ENCODE peak calls at places on chromosomes 11 and 22, in nine cellular contexts. I is HFFc6; B is C1 segment of cervical spinal cord; T is NCI-H460; H is OCI-LY7; C is GF-D8; U is EL; D is stimulated activated naive CD8-positive, alpha-beta T cell treated with anti-CD3 and anti-CD28 coated beads, Interleukin-15, Interleukin-2, amounts not matched to agents 100 U/mL and 50 U/mL, for 24 hours; M is ovary. N is an unnamed sample.

GRCh38 chr11:130533113-130533803 is 84.8 kb downstream of the ADAMTS15 start:
- DNase-seq in I (no peak), B (no peak), T (no peak), H (no peak), C (no peak), U (no peak), D (no peak), M (no peak), N (no peak)

GRCh38 chr11:124669193-124669592 is 4.3 kb downstream of the SIAE start:
- DNase-seq in I (peak), B (no peak), T (peak), H (peak), C (peak), U (peak), D (peak), M (peak), N (no peak)

GRCh38 chr22:38030311-38031133 is 26.7 kb upstream of the PICK1 start:
- DNase-seq in I (no peak), B (no peak), T (no peak), H (no peak), C (no peak), U (no peak), D (no peak), M (no peak), N (no peak)

GRCh38 chr11:7587712-7588111 is 73.9 kb downstream of the PPFIBP2 start:
- DNase-seq in I (no peak), B (peak), T (no peak), H (no peak), C (no peak), U (no peak), D (no peak), M (no peak), N (no peak)

GRCh38 chr22:19832476-19833108 is 22.1 kb downstream of the GNB1L start:
- DNase-seq in I (no peak), B (no peak), T (no peak), H (no peak), C (no peak), U (no peak), D (no peak), M (no peak), N (no peak)

GRCh38 chr22:35726398-35726797 is 8.7 kb downstream of the APOL5 start:
- DNase-seq in I (no peak), B (no peak), T (no peak), H (peak), C (no peak), U (no peak), D (no peak), M (no peak), N (no peak)

GRCh38 chr11:119710417-119710816 is 18.6 kb downstream of the NECTIN1 start:
- DNase-seq in I (no peak), B (no peak), T (no peak), H (no peak), C (no peak), U (no peak), D (no peak), M (no peak), N (no peak)

GRCh38 chr22:41998361-41999261 is at the start of gene WBP2NL:
- DNase-seq in I (no peak), B (peak), T (peak), H (peak), C (no peak), U (peak), D (peak), M (peak), N (no peak)

GRCh38 chr11:128694618-128695481 is 978 bp downstream of the FLI1 start:
- DNase-seq in I (no peak), B (no peak), T (no peak), H (peak), C (no peak), U (peak), D (peak), M (no peak), N (no peak)

GRCh38 chr11:11731311-11732083 is 109.7 kb upstream of the GALNT18 start:
- DNase-seq in I (peak), B (no peak), T (no peak), H (no peak), C (no peak), U (peak), D (no peak), M (no peak), N (no peak)